ENCODE peak calls at places on chromosomes 16 and 17, in four cellular contexts. R is WTC11, M is K562, B is HepG2. J is an unnamed sample.

GRCh38 chr17:30545024-30545423 is 67.8 kb downstream of the GOSR1 start:
- DNase-seq in M (no peak), B (no peak), R (no peak), J (no peak)

GRCh38 chr16:66299349-66299748 is 67.1 kb upstream of the CDH5 start:
- DNase-seq in B (no peak), M (no peak), R (no peak), J (no peak)

GRCh38 chr16:23185661-23186060 is 3.1 kb downstream of the SCNN1G start:
- DNase-seq in M (no peak), R (no peak), B (no peak), J (no peak)

GRCh38 chr16:72921620-72922019 is 126.3 kb downstream of the ZFHX3 start:
- DNase-seq in M (no peak), B (no peak), R (no peak), J (no peak)

GRCh38 chr17:65545708-65546523 is 15.5 kb downstream of the AXIN2 start:
- DNase-seq in M (no peak), R (no peak), B (no peak), J (no peak)

GRCh38 chr17:68771867-68772515 is 170.8 kb upstream of the FAM20A start:
- DNase-seq in M (peak), B (peak), R (no peak), J (peak)

GRCh38 chr17:83125515-83126274 is 46.3 kb downstream of the METRNL start:
- DNase-seq in M (no peak), R (no peak), B (no peak), J (no peak)

GRCh38 chr16:5041604-5042133 is 7.9 kb upstream of the NAGPA start:
- DNase-seq in R (no peak), M (no peak), B (no peak), J (no peak)

GRCh38 chr17:78343433-78344201 is 16.3 kb downstream of the SOCS3 start:
- DNase-seq in M (no peak), R (no peak), B (no peak), J (no peak)

GRCh38 chr17:67557921-67558320 is 159.8 kb upstream of the NOL11 start:
- DNase-seq in M (no peak), R (no peak), B (no peak), J (no peak)

GRCh38 chr17:36127882-36128369 is 24.3 kb downstream of the CCL4 start:
- DNase-seq in R (no peak), M (no peak), B (no peak), J (no peak)

GRCh38 chr17:82648761-82649474 is 674 bp upstream of the WDR45B start:
- DNase-seq in M (peak), R (peak), B (no peak), J (peak)

GRCh38 chr17:31579265-31579664 is 187.8 kb downstream of the RAB11FIP4 start:
- DNase-seq in B (no peak), M (no peak), R (no peak), J (no peak)

GRCh38 chr17:31467502-31468256 is 76.2 kb downstream of the RAB11FIP4 start:
- DNase-seq in M (no peak), B (peak), R (peak), J (no peak)

GRCh38 chr16:72362972-72363371 is 191.0 kb upstream of the PMFBP1 start:
- DNase-seq in B (no peak), M (no peak), R (no peak), J (no peak)

GRCh38 chr16:28935924-28936783 is 4.4 kb downstream of the CD19 start:
- DNase-seq in R (peak), M (peak), B (peak), J (peak)

GRCh38 chr16:20867585-20867984 is 32.6 kb downstream of the DCUN1D3 start:
- DNase-seq in R (no peak), M (no peak), B (no peak), J (no peak)

GRCh38 chr17:46832945-46833839 is 14.7 kb upstream of the WNT3 start:
- DNase-seq in M (no peak), B (peak), R (no peak), J (no peak)

GRCh38 chr17:73068322-73069153 is 23.9 kb downstream of the SLC39A11 start:
- DNase-seq in M (no peak), B (peak), R (no peak), J (no peak)

GRCh38 chr17:53101706-53102105 is 721.0 kb upstream of the KIF2B start:
- DNase-seq in M (no peak), B (no peak), R (no peak), J (no peak)

GRCh38 chr16:55494994-55495421 is 13.9 kb upstream of the LPCAT2 start:
- DNase-seq in B (peak), R (no peak), M (no peak), J (peak)

GRCh38 chr17:64174686-64175456 is 44.9 kb upstream of the ERN1 start:
- DNase-seq in M (no peak), B (no peak), R (no peak), J (no peak)

GRCh38 chr16:77171750-77172635 is 19.0 kb upstream of the MON1B start:
- DNase-seq in M (peak), R (no peak), B (peak), J (peak)

GRCh38 chr16:89026121-89026612 is 49.2 kb upstream of the CBFA2T3 start:
- DNase-seq in R (peak), M (peak), B (no peak), J (no peak)

GRCh38 chr17:2821868-2822267 is 25.6 kb downstream of the RAP1GAP2 start:
- DNase-seq in B (no peak), R (no peak), M (no peak), J (no peak)

GRCh38 chr16:3876160-3876559 is 4.4 kb downstream of the CREBBP start:
- DNase-seq in B (no peak), R (no peak), M (no peak), J (no peak)

GRCh38 chr16:3873482-3874173 is 6.9 kb downstream of the CREBBP start:
- DNase-seq in B (no peak), M (no peak), R (no peak), J (no peak)

GRCh38 chr16:3874242-3874641 is 6.3 kb downstream of the CREBBP start:
- DNase-seq in B (no peak), M (no peak), R (no peak), J (no peak)

GRCh38 chr16:3876695-3877094 is 3.8 kb downstream of the CREBBP start:
- DNase-seq in B (no peak), R (no peak), M (no peak), J (no peak)

GRCh38 chr16:3874794-3875692 is 5.5 kb downstream of the CREBBP start:
- DNase-seq in R (no peak), B (no peak), M (no peak), J (no peak)
- TF ChIP-seq NR3C1 in R (no peak), B (no peak), M (no peak), J (no peak)

GRCh38 chr17:48351916-48352332 is 78.1 kb downstream of the SKAP1 start:
- DNase-seq in M (peak), R (no peak), B (peak), J (peak)
- TF ChIP-seq NR3C1 in M (no peak), R (no peak), B (no peak), J (no peak)

GRCh38 chr17:14373587-14374259 is 72.8 kb downstream of the HS3ST3B1 start:
- DNase-seq in B (peak), R (no peak), M (no peak), J (no peak)
- TF ChIP-seq NR3C1 in B (no peak), R (no peak), M (no peak), J (no peak)

GRCh38 chr17:59550703-59551102 is 14.7 kb upstream of the DHX40 start:
- DNase-seq in M (no peak), B (no peak), R (no peak), J (no peak)

GRCh38 chr17:59545942-59546341 is 19.5 kb upstream of the DHX40 start:
- DNase-seq in M (no peak), B (no peak), R (no peak), J (no peak)

GRCh38 chr17:59542960-59543635 is 22.3 kb upstream of the DHX40 start:
- DNase-seq in M (no peak), R (no peak), B (no peak), J (no peak)

DNA sequence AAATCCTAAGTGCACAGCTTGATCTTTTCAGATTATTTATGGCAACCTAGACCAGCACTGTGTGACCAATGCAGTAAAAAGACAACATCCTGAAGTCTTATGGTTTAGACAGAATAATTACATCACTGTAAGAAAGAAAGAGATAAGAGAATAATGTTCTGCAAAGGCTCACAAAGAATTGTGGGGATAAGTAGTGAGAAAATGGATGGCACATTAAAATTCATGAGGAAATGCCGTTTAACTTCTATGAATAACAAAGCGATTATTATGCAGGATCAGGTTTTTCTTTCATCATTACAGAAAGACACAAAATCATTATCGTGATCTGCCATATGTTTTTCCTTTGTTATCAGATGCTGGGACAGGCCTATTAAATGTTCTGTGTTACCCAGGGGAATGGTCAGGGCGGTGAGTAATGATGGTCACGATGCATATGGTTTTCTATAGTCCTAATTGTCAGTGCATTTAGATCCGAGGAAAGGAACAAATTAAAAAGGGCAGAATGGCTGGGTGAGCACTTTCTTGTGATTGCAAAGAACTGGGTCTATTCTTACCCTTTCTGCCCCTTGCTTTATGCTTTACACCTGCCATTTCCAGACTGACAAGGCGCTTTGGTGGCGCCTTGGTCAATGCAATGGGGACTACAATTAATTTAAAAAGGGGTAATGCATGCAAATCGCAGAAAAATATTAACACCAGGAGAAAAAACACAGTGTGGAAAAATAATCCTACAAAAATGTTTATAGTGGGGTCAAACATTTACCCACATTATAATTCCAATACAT is 18.1 kb upstream of the DHX40 start:
- DNase-seq in M (no peak), R (no peak), B (no peak), J (no peak)
- TF ChIP-seq NR3C1 in M (no peak), R (no peak), B (no peak), J (no peak)

GRCh38 chr17:37710344-37710886 is 34.4 kb downstream of the HNF1B start:
- DNase-seq in M (peak), B (peak), R (peak), J (peak)
- TF ChIP-seq NR3C1 in M (no peak), B (no peak), R (no peak), J (no peak)

GRCh38 chr17:835263-835662 is 53.1 kb downstream of the MRM3 start:
- DNase-seq in B (peak), M (no peak), R (no peak), J (no peak)
- TF ChIP-seq NR3C1 in B (no peak), M (no peak), R (no peak), J (no peak)

DNA sequence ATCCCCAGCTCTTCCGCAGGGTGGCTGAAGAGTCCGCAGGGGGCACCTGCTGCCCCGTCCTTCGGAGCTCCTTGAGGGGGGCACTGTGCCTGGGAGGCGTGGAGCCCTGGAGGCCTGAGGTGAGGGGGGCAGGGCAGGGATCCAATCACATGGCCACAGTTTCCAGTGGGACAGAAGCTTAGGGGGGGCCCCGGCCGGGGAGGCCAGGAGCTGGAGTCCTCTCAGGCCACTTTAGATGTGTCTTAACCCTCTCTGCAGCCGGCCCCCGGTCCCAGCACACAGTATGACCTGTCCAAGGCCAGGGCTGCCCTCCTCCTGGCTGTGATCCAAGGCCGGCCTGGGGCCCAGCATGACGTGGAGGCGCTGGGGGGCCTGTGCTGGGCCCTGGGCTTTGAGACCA is 10.8 kb downstream of the ZNF213 start:
- DNase-seq in B (no peak), R (no peak), M (no peak), J (no peak)
- TF ChIP-seq NR3C1 in B (no peak), R (no peak), M (no peak), J (no peak)

GRCh38 chr17:8362651-8363332 is 13.7 kb downstream of the KRABD2 start:
- DNase-seq in M (no peak), R (no peak), B (no peak), J (no peak)
- TF ChIP-seq NR3C1 in M (no peak), R (no peak), B (no peak), J (no peak)

GRCh38 chr17:17351356-17351891 is 48.3 kb downstream of the NT5M start:
- DNase-seq in R (no peak), M (no peak), B (no peak), J (no peak)
- TF ChIP-seq NR3C1 in R (no peak), M (no peak), B (no peak), J (no peak)

GRCh38 chr16:3819741-3820724 is 60.5 kb downstream of the CREBBP start:
- DNase-seq in B (no peak), M (peak), R (no peak), J (peak)
- TF ChIP-seq NR3C1 in B (no peak), M (no peak), R (no peak), J (no peak)

J was measured in A549.